ENCODE peak calls at places on chromosome 20, in ten cellular contexts. C is foreskin fibroblast; Y is hippocampal formation; W is stomach; G is left cardiac atrium; X is stimulated activated CD4-positive, alpha-beta T cell treated with anti-CD3 and anti-CD28 coated beads, Interleukin-1b, Interleukin-23, amount 100 ng/mL, for 4 hours; Q is GM20000; S is ACHN; D is SK-N-DZ; R is RPMI7951. O is an unnamed sample.

GRCh38 chr20:719816-720215 is 44.2 kb upstream of the SCRT2 start:
- DNase-seq in Q (no peak), G (no peak), Y (no peak), R (no peak), W (no peak), X (no peak), C (no peak), D (peak), S (no peak), O (no peak)

GRCh38 chr20:11261533-11262000 is 587.8 kb upstream of the JAG1 start:
- DNase-seq in Q (no peak), R (peak), X (no peak), W (no peak), Y (no peak), S (peak), G (no peak), D (no peak), C (peak), O (no peak)

GRCh38 chr20:2292711-2293110 is 3.1 kb upstream of the TGM3 start:
- DNase-seq in G (peak), X (no peak), Q (no peak), W (no peak), R (peak), S (no peak), C (no peak), Y (no peak), D (no peak), O (no peak)

GRCh38 chr20:32087117-32087516 is 22.4 kb upstream of the TM9SF4 start:
- DNase-seq in W (no peak), R (no peak), S (no peak), Y (no peak), G (no peak), C (no peak), Q (no peak), X (no peak), D (no peak), O (no peak)

GRCh38 chr20:21251278-21251677 is 51.9 kb upstream of the XRN2 start:
- DNase-seq in Q (no peak), D (no peak), S (no peak), R (peak), W (no peak), X (no peak), C (no peak), G (no peak), Y (no peak), O (no peak)

GRCh38 chr20:51076841-51077543 is 54.1 kb upstream of the KCNG1 start:
- DNase-seq in S (no peak), G (no peak), R (no peak), C (no peak), W (no peak), D (no peak), Q (no peak), Y (no peak), X (no peak), O (no peak)

GRCh38 chr20:41697861-41698559 is 79.8 kb upstream of the CHD6 start:
- DNase-seq in C (peak), S (peak), W (no peak), G (no peak), X (no peak), D (peak), R (peak), Q (peak), Y (no peak), O (no peak)

GRCh38 chr20:53413188-53413631 is 180.4 kb downstream of the ZNF217 start:
- DNase-seq in Q (peak), R (peak), G (peak), D (peak), W (peak), Y (no peak), C (no peak), S (no peak), X (peak), O (peak)

GRCh38 chr20:54681869-54682268 is 206.5 kb downstream of the DOK5 start:
- DNase-seq in X (no peak), G (no peak), W (no peak), R (no peak), C (no peak), Q (no peak), D (no peak), Y (no peak), S (no peak), O (no peak)

GRCh38 chr20:44142416-44142815 is 44.6 kb downstream of the JPH2 start:
- DNase-seq in S (no peak), C (peak), G (no peak), Q (no peak), Y (no peak), D (no peak), W (no peak), R (peak), X (no peak), O (no peak)

O was measured in prostate gland.